ENCODE peak calls at places on chromosomes 6 and 20, in five cellular contexts. One of them, this sample, is unnamed.

GRCh38 chr6:3235969-3236368 is 8.5 kb upstream of the TUBB2B start:
- DNase-seq in BJ: no peak
- DNase-seq in GM23248: no peak
- DNase-seq in breast epithelium: no peak
- DNase-seq in fibroblast of the aortic adventitia: no peak
- DNase-seq in this sample: no peak

GRCh38 chr20:23029324-23029723 is 5.8 kb upstream of the SSTR4 start:
- DNase-seq in GM23248: no peak
- DNase-seq in fibroblast of the aortic adventitia: no peak
- DNase-seq in BJ: no peak
- DNase-seq in breast epithelium: no peak
- DNase-seq in this sample: no peak

GRCh38 chr6:152948150-152948768 is 34.6 kb downstream of the FBXO5 start:
- DNase-seq in GM23248: peak; percentile 68
- DNase-seq in fibroblast of the aortic adventitia: peak; percentile 73
- DNase-seq in BJ: no peak
- DNase-seq in breast epithelium: no peak
- DNase-seq in this sample: peak; percentile 69

GRCh38 chr6:9397981-9398559 is 962.7 kb upstream of the SLC35B3 start:
- DNase-seq in fibroblast of the aortic adventitia: no peak
- DNase-seq in GM23248: no peak
- DNase-seq in BJ: no peak
- DNase-seq in breast epithelium: no peak
- DNase-seq in this sample: no peak

GRCh38 chr6:167113047-167113446 is 9.8 kb upstream of the CCR6 start:
- DNase-seq in GM23248: no peak
- DNase-seq in BJ: no peak
- DNase-seq in fibroblast of the aortic adventitia: no peak
- DNase-seq in breast epithelium: peak; percentile 1
- DNase-seq in this sample: no peak

GRCh38 chr6:127586372-127586771 is 9.4 kb downstream of the C6orf58 start:
- DNase-seq in fibroblast of the aortic adventitia: no peak
- DNase-seq in GM23248: no peak
- DNase-seq in BJ: no peak
- DNase-seq in breast epithelium: no peak
- DNase-seq in this sample: no peak

GRCh38 chr20:41540459-41540858 is 77.7 kb downstream of the CHD6 start:
- DNase-seq in fibroblast of the aortic adventitia: no peak
- DNase-seq in GM23248: no peak
- DNase-seq in BJ: no peak
- DNase-seq in breast epithelium: no peak
- DNase-seq in this sample: no peak

GRCh38 chr6:143286280-143286795 is 164.2 kb downstream of the ADAT2 start:
- DNase-seq in BJ: no peak
- DNase-seq in GM23248: peak; percentile 4
- DNase-seq in breast epithelium: no peak
- DNase-seq in fibroblast of the aortic adventitia: peak; percentile 80
- DNase-seq in this sample: peak; percentile 75

GRCh38 chr6:43669050-43669921 is 18.3 kb downstream of the MRPS18A start:
- DNase-seq in fibroblast of the aortic adventitia: peak; percentile 90
- DNase-seq in GM23248: peak; percentile 94
- DNase-seq in BJ: no peak
- DNase-seq in breast epithelium: no peak
- DNase-seq in this sample: peak; percentile 65

GRCh38 chr6:56604186-56604585 is 38.5 kb downstream of the DST start:
- DNase-seq in GM23248: peak; percentile 61
- DNase-seq in breast epithelium: no peak
- DNase-seq in fibroblast of the aortic adventitia: peak; percentile 7
- DNase-seq in BJ: no peak
- DNase-seq in this sample: no peak

GRCh38 chr20:46021361-46022359 is 7.4 kb upstream of the SLC12A5 start:
- DNase-seq in BJ: no peak
- DNase-seq in fibroblast of the aortic adventitia: no peak
- DNase-seq in breast epithelium: no peak
- DNase-seq in GM23248: peak; percentile 27
- DNase-seq in this sample: peak; percentile 29

GRCh38 chr6:157679605-157680580 is 143.2 kb upstream of the SNX9 start:
- DNase-seq in breast epithelium: no peak
- DNase-seq in fibroblast of the aortic adventitia: no peak
- DNase-seq in BJ: no peak
- DNase-seq in GM23248: no peak
- DNase-seq in this sample: no peak

GRCh38 chr20:38108438-38109024 is 56.5 kb downstream of the TGM2 start:
- DNase-seq in fibroblast of the aortic adventitia: peak; percentile 97
- DNase-seq in GM23248: peak; percentile 68
- DNase-seq in breast epithelium: no peak
- DNase-seq in BJ: peak; percentile 55
- DNase-seq in this sample: peak; percentile 74

GRCh38 chr20:25402583-25402982 is 4.9 kb upstream of the GINS1 start:
- DNase-seq in breast epithelium: no peak
- DNase-seq in BJ: no peak
- DNase-seq in fibroblast of the aortic adventitia: no peak
- DNase-seq in GM23248: no peak
- DNase-seq in this sample: no peak

GRCh38 chr20:17822039-17822438 is 122.3 kb downstream of the BANF2 start:
- DNase-seq in breast epithelium: no peak
- DNase-seq in GM23248: no peak
- DNase-seq in fibroblast of the aortic adventitia: peak; percentile 89
- DNase-seq in BJ: no peak
- DNase-seq in this sample: peak; percentile 89

GRCh38 chr20:53444386-53444785 is 149.3 kb downstream of the ZNF217 start:
- DNase-seq in breast epithelium: no peak
- DNase-seq in GM23248: no peak
- DNase-seq in fibroblast of the aortic adventitia: no peak
- DNase-seq in BJ: no peak
- DNase-seq in this sample: no peak

GRCh38 chr6:36608788-36609563 is 14.8 kb downstream of the SRSF3 start:
- DNase-seq in fibroblast of the aortic adventitia: no peak
- DNase-seq in GM23248: peak; percentile 45
- DNase-seq in breast epithelium: no peak
- DNase-seq in BJ: no peak
- DNase-seq in this sample: no peak

GRCh38 chr6:27088068-27088467 is 159.4 kb upstream of the PRSS16 start:
- DNase-seq in GM23248: no peak
- DNase-seq in breast epithelium: no peak
- DNase-seq in fibroblast of the aortic adventitia: no peak
- DNase-seq in BJ: no peak
- DNase-seq in this sample: no peak

GRCh38 chr6:27091661-27092315 is 155.7 kb upstream of the PRSS16 start:
- DNase-seq in breast epithelium: no peak
- DNase-seq in fibroblast of the aortic adventitia: peak; percentile 93
- DNase-seq in BJ: peak; percentile 51
- DNase-seq in GM23248: peak; percentile 92
- DNase-seq in this sample: peak; percentile 88

GRCh38 chr6:27096834-27097511 is 150.5 kb upstream of the PRSS16 start:
- DNase-seq in breast epithelium: peak; percentile 56
- DNase-seq in BJ: no peak
- DNase-seq in fibroblast of the aortic adventitia: peak; percentile 72
- DNase-seq in GM23248: peak; percentile 63
- DNase-seq in this sample: peak; percentile 56

GRCh38 chr6:27095914-27096313 is 151.6 kb upstream of the PRSS16 start:
- DNase-seq in breast epithelium: no peak
- DNase-seq in GM23248: no peak
- DNase-seq in BJ: no peak
- DNase-seq in fibroblast of the aortic adventitia: no peak
- DNase-seq in this sample: no peak

DNA sequence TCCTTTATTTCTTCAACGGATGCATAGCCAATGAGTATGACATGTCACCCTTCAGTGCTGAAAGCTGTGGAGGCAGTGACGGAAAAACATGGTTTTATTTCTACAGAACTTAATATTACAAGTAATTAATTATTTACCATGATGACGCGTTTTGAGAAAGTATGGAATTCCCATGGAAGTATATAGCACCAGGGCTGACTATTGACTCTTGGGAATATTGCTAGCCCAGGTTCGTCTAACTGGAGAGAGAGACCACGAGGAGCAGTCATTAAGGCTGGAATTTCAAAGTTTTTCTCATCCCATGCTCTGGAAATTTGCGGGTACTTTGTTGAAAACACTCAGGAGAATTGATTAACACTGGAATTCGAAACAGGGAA is 155.2 kb upstream of the PRSS16 start:
- DNase-seq in breast epithelium: no peak
- DNase-seq in fibroblast of the aortic adventitia: no peak
- DNase-seq in BJ: no peak
- DNase-seq in GM23248: no peak
- DNase-seq in this sample: no peak
- H3K4me3 ChIP-seq in breast epithelium: peak overlapping the region; percentile 41
- H3K4me3 ChIP-seq in fibroblast of the aortic adventitia: peak overlapping the region; percentile 60
- H3K4me3 ChIP-seq in BJ: peak overlapping the region; percentile 42
- H3K4me3 ChIP-seq in GM23248: peak overlapping the region; percentile 63
- H3K4me3 ChIP-seq in this sample: peak overlapping the region; percentile 51

GRCh38 chr6:168724033-168724432 is 283.0 kb downstream of the SMOC2 start:
- DNase-seq in fibroblast of the aortic adventitia: no peak
- DNase-seq in GM23248: no peak
- DNase-seq in BJ: no peak
- DNase-seq in breast epithelium: no peak
- DNase-seq in this sample: no peak
- H3K4me3 ChIP-seq in fibroblast of the aortic adventitia: no peak overlapping the region
- H3K4me3 ChIP-seq in GM23248: no peak overlapping the region
- H3K4me3 ChIP-seq in BJ: no peak overlapping the region
- H3K4me3 ChIP-seq in breast epithelium: no peak overlapping the region
- H3K4me3 ChIP-seq in this sample: no peak overlapping the region

GRCh38 chr6:1607557-1608221 is 2.0 kb upstream of the FOXC1 start:
- DNase-seq in fibroblast of the aortic adventitia: no peak
- DNase-seq in GM23248: peak; percentile 31
- DNase-seq in breast epithelium: no peak
- DNase-seq in BJ: no peak
- DNase-seq in this sample: no peak

GRCh38 chr6:1606533-1607235 is 3.0 kb upstream of the FOXC1 start:
- DNase-seq in fibroblast of the aortic adventitia: no peak
- DNase-seq in breast epithelium: no peak
- DNase-seq in BJ: no peak
- DNase-seq in GM23248: no peak
- DNase-seq in this sample: no peak

GRCh38 chr6:1608222-1608975 is 1.3 kb upstream of the FOXC1 start:
- DNase-seq in fibroblast of the aortic adventitia: no peak
- DNase-seq in GM23248: peak; percentile 19
- DNase-seq in BJ: no peak
- DNase-seq in breast epithelium: no peak
- DNase-seq in this sample: no peak

GRCh38 chr6:1605822-1606532 is 3.7 kb upstream of the FOXC1 start:
- DNase-seq in GM23248: peak; percentile 50
- DNase-seq in breast epithelium: no peak
- DNase-seq in fibroblast of the aortic adventitia: no peak
- DNase-seq in BJ: no peak
- DNase-seq in this sample: no peak

DNA sequence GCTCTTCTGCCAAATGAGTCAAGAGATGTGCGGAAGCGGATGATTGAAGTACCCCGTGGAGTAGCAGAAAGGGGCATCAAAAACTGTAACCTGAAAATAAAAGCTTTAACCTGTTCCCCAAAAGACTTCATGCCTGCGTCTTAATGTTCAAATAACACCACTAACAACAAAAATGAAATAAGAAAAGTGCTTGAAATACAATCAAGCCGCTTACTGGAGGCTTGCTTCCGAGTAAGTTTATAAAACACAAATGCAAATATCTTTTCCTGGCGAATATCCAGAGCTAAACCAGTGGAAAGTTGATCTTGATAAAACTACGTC is 2.5 kb upstream of the FOXC1 start:
- DNase-seq in GM23248: no peak
- DNase-seq in BJ: no peak
- DNase-seq in breast epithelium: no peak
- DNase-seq in fibroblast of the aortic adventitia: peak; percentile 23
- DNase-seq in this sample: no peak
- H3K4me3 ChIP-seq in GM23248: no peak overlapping the region
- H3K4me3 ChIP-seq in BJ: no peak overlapping the region
- H3K4me3 ChIP-seq in breast epithelium: no peak overlapping the region
- H3K4me3 ChIP-seq in fibroblast of the aortic adventitia: no peak overlapping the region
- H3K4me3 ChIP-seq in this sample: no peak overlapping the region

GRCh38 chr6:6712258-6712978 is 123.9 kb downstream of the LY86 start:
- DNase-seq in breast epithelium: no peak
- DNase-seq in BJ: no peak
- DNase-seq in fibroblast of the aortic adventitia: peak; percentile 97
- DNase-seq in GM23248: peak; percentile 95
- DNase-seq in this sample: peak; percentile 68
- H3K4me3 ChIP-seq in breast epithelium: no peak overlapping the region
- H3K4me3 ChIP-seq in BJ: no peak overlapping the region
- H3K4me3 ChIP-seq in fibroblast of the aortic adventitia: peak overlapping the region; percentile 25
- H3K4me3 ChIP-seq in GM23248: peak overlapping the region; percentile 52
- H3K4me3 ChIP-seq in this sample: no peak overlapping the region

GRCh38 chr6:119127627-119128026 is 49.2 kb upstream of the FAM184A start:
- DNase-seq in breast epithelium: no peak
- DNase-seq in GM23248: no peak
- DNase-seq in BJ: no peak
- DNase-seq in fibroblast of the aortic adventitia: no peak
- DNase-seq in this sample: no peak

GRCh38 chr6:119129968-119130484 is 51.6 kb upstream of the FAM184A start:
- DNase-seq in BJ: no peak
- DNase-seq in GM23248: peak; percentile 68
- DNase-seq in breast epithelium: no peak
- DNase-seq in fibroblast of the aortic adventitia: peak; percentile 72
- DNase-seq in this sample: peak; percentile 68

GRCh38 chr6:119126826-119127225 is 48.4 kb upstream of the FAM184A start:
- DNase-seq in fibroblast of the aortic adventitia: no peak
- DNase-seq in BJ: no peak
- DNase-seq in GM23248: no peak
- DNase-seq in breast epithelium: no peak
- DNase-seq in this sample: no peak

GRCh38 chr6:119128252-119128912 is 49.9 kb upstream of the FAM184A start:
- DNase-seq in GM23248: no peak
- DNase-seq in fibroblast of the aortic adventitia: peak; percentile 84
- DNase-seq in breast epithelium: no peak
- DNase-seq in BJ: no peak
- DNase-seq in this sample: no peak

DNA sequence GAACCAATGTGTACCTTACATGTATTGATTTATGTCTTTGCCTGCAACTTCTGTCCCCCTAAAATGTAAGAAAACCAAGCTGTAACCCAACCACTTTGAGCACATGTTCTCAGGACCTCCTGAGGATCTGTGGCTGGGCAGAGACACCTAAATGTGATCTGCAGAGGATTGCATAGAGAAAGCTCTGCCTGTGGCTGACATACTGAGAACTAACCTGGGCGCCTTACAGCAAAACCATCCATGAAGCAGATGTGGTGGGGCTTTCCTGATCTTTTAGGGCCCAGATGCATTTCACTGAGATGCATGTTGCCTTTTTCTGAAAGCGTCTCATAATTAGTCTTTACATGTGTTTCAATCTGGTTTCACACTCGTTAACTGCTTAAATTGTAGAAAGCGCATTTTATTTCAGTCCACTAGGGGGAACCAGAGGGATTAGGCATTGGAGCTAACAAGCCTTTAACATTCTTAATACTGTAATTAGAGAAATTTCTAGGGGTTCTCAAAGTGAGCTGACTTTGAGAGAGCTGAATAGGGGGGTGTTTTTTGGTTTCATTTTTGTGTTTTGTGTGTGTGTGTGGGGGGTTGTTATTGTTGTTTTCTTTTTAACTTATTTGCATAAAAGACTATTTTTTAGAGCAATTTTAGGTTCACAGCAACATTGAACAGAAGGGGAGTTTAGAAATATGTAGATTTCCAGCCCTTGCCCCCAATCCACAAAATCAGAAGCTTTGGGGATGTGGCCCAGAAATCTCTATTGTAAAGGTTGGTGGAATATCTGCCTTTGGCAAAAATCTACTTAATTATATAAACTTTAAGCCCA is 50.9 kb upstream of the FAM184A start:
- DNase-seq in breast epithelium: no peak
- DNase-seq in BJ: no peak
- DNase-seq in fibroblast of the aortic adventitia: peak; percentile 87
- DNase-seq in GM23248: peak; percentile 69
- DNase-seq in this sample: peak; percentile 85
- H3K4me3 ChIP-seq in breast epithelium: no peak overlapping the region
- H3K4me3 ChIP-seq in BJ: no peak overlapping the region
- H3K4me3 ChIP-seq in fibroblast of the aortic adventitia: no peak overlapping the region
- H3K4me3 ChIP-seq in GM23248: no peak overlapping the region
- H3K4me3 ChIP-seq in this sample: no peak overlapping the region